ENCODE peak calls at places on chromosomes 6 and 20, in four cellular contexts. H, B, U and C are unnamed samples.

GRCh38 chr6:84516151-84516550 is 248.2 kb downstream of the TBX18 start:
- DNase-seq in H (no peak), B (no peak), U (no peak), C (no peak)

GRCh38 chr20:49603209-49603627 is 35.3 kb upstream of the PTGIS start:
- DNase-seq in H (peak; percentile 84), B (no peak), U (peak; percentile 82), C (no peak)

GRCh38 chr6:15677822-15678221 is 15.0 kb upstream of the DTNBP1 start:
- DNase-seq in H (no peak), B (no peak), U (no peak), C (no peak)

GRCh38 chr6:111552241-111552744 is 53.4 kb downstream of the TRAF3IP2 start:
- DNase-seq in H (no peak), B (no peak), U (peak; percentile 77), C (peak; percentile 60)

GRCh38 chr20:62752671-62753501 is 43.4 kb upstream of the MRGBP start:
- DNase-seq in H (peak; percentile 25), B (no peak), U (no peak), C (no peak)

GRCh38 chr20:6122111-6122872 is 538 bp downstream of the FERMT1 start:
- DNase-seq in H (peak; percentile 32), B (no peak), U (peak; percentile 67), C (peak; percentile 42)

GRCh38 chr20:41094656-41095055 is 42.7 kb upstream of the PLCG1 start:
- DNase-seq in H (no peak), B (no peak), U (no peak), C (no peak)

GRCh38 chr6:63927538-63927937 is 291.9 kb downstream of the PHF3 start:
- DNase-seq in H (no peak), B (no peak), U (no peak), C (no peak)

GRCh38 chr6:5151955-5152401 is 66.8 kb downstream of the PPP1R3G start:
- DNase-seq in H (no peak), B (no peak), U (no peak), C (no peak)

GRCh38 chr6:137656735-137657134 is 162.5 kb upstream of the OLIG3 start:
- DNase-seq in H (no peak), B (no peak), U (no peak), C (no peak)

GRCh38 chr6:4384638-4385036 is 249.3 kb upstream of the ECI2 start:
- DNase-seq in H (no peak), B (peak; percentile 44), U (peak; percentile 82), C (no peak)

GRCh38 chr6:151617539-151617938 is 123.7 kb downstream of the CCDC170 start:
- DNase-seq in H (no peak), B (no peak), U (no peak), C (no peak)

GRCh38 chr6:167396659-167397490 is 72.0 kb downstream of the TTLL2 start:
- DNase-seq in H (peak; percentile 81), B (no peak), U (peak; percentile 28), C (no peak)

GRCh38 chr6:11650297-11650696 is 112.7 kb downstream of the TMEM170B start:
- DNase-seq in H (no peak), B (no peak), U (peak; percentile 91), C (no peak)

GRCh38 chr20:19864130-19864529 is 106.1 kb downstream of the RIN2 start:
- DNase-seq in H (no peak), B (no peak), U (no peak), C (no peak)

GRCh38 chr6:97947841-97948240 is 664.8 kb upstream of the MMS22L start:
- DNase-seq in H (peak; percentile 1), B (no peak), U (no peak), C (no peak)

GRCh38 chr6:53530346-53530745 is 14.6 kb downstream of the GCLC start:
- DNase-seq in H (no peak), B (no peak), U (peak; percentile 83), C (no peak)

GRCh38 chr6:114346451-114346850 is 3.6 kb upstream of the HS3ST5 start:
- DNase-seq in H (no peak), B (no peak), U (no peak), C (no peak)

GRCh38 chr6:72974276-72974675 is 251.0 kb downstream of the KHDC1L start:
- DNase-seq in H (no peak), B (no peak), U (no peak), C (no peak)

GRCh38 chr6:9086331-9086730 is 651.0 kb upstream of the SLC35B3 start:
- DNase-seq in H (no peak), B (no peak), U (peak; percentile 38), C (no peak)

GRCh38 chr20:62929051-62929538 is 2.8 kb upstream of the DIDO1 start:
- DNase-seq in H (peak; percentile 50), B (peak; percentile 77), U (peak; percentile 96), C (peak; percentile 86)

GRCh38 chr6:156767603-156768467 is 9.3 kb upstream of the ARID1B start:
- DNase-seq in H (no peak), B (no peak), U (no peak), C (no peak)

GRCh38 chr6:5995705-5996686 is 10.7 kb downstream of the NRN1 start:
- DNase-seq in H (peak; percentile 39), B (peak; percentile 71), U (peak; percentile 96), C (peak; percentile 64)

GRCh38 chr20:7161690-7162089 is 394.2 kb downstream of the BMP2 start:
- DNase-seq in H (peak; percentile 38), B (no peak), U (peak; percentile 57), C (peak; percentile 26)

GRCh38 chr6:80348263-80348662 is 241.8 kb downstream of the BCKDHB start:
- DNase-seq in H (no peak), B (no peak), U (no peak), C (no peak)

GRCh38 chr6:4660377-4661321 is 115.6 kb upstream of the CDYL start:
- DNase-seq in H (no peak), B (no peak), U (no peak), C (no peak)

GRCh38 chr6:1735239-1735803 is 125.6 kb downstream of the FOXC1 start:
- DNase-seq in H (no peak), B (no peak), U (no peak), C (peak; percentile 31)

GRCh38 chr6:17473554-17473953 is 80.2 kb downstream of the CAP2 start:
- DNase-seq in H (no peak), B (no peak), U (no peak), C (no peak)

GRCh38 chr6:151551223-151551857 is 57.5 kb downstream of the CCDC170 start:
- DNase-seq in H (no peak), B (no peak), U (no peak), C (no peak)

GRCh38 chr6:131819507-131820228 is 11.8 kb downstream of the ENPP1 start:
- DNase-seq in H (peak; percentile 25), B (no peak), U (no peak), C (no peak)

GRCh38 chr6:93083337-93083736 is 336.0 kb downstream of the EPHA7 start:
- DNase-seq in H (no peak), B (no peak), U (no peak), C (no peak)

GRCh38 chr6:81138236-81138635 is 614.2 kb downstream of the TENT5A start:
- DNase-seq in H (no peak), B (no peak), U (no peak), C (no peak)

GRCh38 chr20:24630486-24631172 is 161.2 kb downstream of the SYNDIG1 start:
- DNase-seq in H (no peak), B (no peak), U (no peak), C (no peak)

GRCh38 chr6:154429711-154430110 is 73.1 kb upstream of the IPCEF1 start:
- DNase-seq in H (no peak), B (no peak), U (no peak), C (no peak)

GRCh38 chr20:50393990-50394561 is 116.1 kb upstream of the PTPN1 start:
- DNase-seq in H (no peak), B (no peak), U (no peak), C (no peak)

GRCh38 chr20:56409946-56410345 is 2.1 kb upstream of the CASS4 start:
- DNase-seq in H (no peak), B (no peak), U (no peak), C (no peak)

GRCh38 chr20:56412473-56412790 is 372 bp downstream of the CASS4 start:
- DNase-seq in H (no peak), B (no peak), U (no peak), C (no peak)

GRCh38 chr20:56412949-56413348 is 889 bp downstream of the CASS4 start:
- DNase-seq in H (no peak), B (no peak), U (no peak), C (no peak)

GRCh38 chr20:56409521-56409920 is 2.5 kb upstream of the CASS4 start:
- DNase-seq in H (no peak), B (no peak), U (no peak), C (no peak)

GRCh38 chr20:56411759-56412472 is at the start of gene CASS4:
- DNase-seq in H (peak; percentile 68), B (peak; percentile 81), U (no peak), C (no peak)
- H3K9ac ChIP-seq in H (peak within 1 kb of the TSS; percentile 45), B (peak within 1 kb of the TSS; percentile 62), U (no peak within 1 kb of the TSS), C (no peak within 1 kb of the TSS)

GRCh38 chr6:41596807-41597206 is 41.5 kb upstream of the MDFI start:
- DNase-seq in H (no peak), B (no peak), U (no peak), C (no peak)
- H3K36me3 ChIP-seq in H (peaks cover 61% of the 10 kb centered on the region), B (peaks cover 12% of the 10 kb centered on the region), U (peaks cover 48% of the 10 kb centered on the region), C (no peaks in the 10 kb centered on the region)

GRCh38 chr6:34714663-34715062 is 18.1 kb upstream of the ILRUN start:
- DNase-seq in H (no peak), B (no peak), U (no peak), C (no peak)
- H3K4me1 ChIP-seq in H (peaks cover 47% of the 10 kb centered on the region), B (peaks cover 11% of the 10 kb centered on the region), U (no peaks in the 10 kb centered on the region), C (no peaks in the 10 kb centered on the region)

DNA sequence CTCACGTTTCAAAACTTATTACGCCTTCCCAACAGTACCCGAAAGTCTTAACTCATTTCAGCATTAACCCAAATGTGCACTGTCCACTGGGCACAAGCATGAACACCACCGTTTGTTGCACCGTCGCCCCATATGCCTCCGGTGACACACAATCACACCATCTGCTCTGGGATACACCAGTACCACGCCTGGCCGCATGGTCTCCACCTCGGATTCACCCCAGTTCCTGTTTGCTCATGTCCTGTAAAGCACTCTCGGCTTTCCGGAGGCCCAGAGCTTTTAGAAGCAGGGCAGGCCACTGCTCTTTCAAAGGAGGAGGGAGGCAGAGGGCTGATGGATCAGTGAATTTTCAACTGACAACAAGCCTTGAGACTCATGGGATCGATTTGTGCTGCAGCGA is 1570.0 kb upstream of the DEFB115 start:
- DNase-seq in H (no peak), B (no peak), U (no peak), C (no peak)
- H3K9ac ChIP-seq in H (no peak overlapping the region), B (no peak overlapping the region), U (no peak overlapping the region), C (no peak overlapping the region)

GRCh38 chr6:159754401-159754800 is 7.4 kb upstream of the ACAT2 start:
- DNase-seq in H (no peak), B (no peak), U (no peak), C (no peak)
- H3K36me3 ChIP-seq in H (peaks cover 60% of the 10 kb centered on the region), B (peaks cover 93% of the 10 kb centered on the region), U (peaks cover 97% of the 10 kb centered on the region), C (peaks cover 5% of the 10 kb centered on the region)

GRCh38 chr20:4545526-4545925 is 176.2 kb upstream of the PRND start:
- DNase-seq in H (no peak), B (no peak), U (no peak), C (no peak)
- H3K4me1 ChIP-seq in H (no peaks in the 10 kb centered on the region), B (no peaks in the 10 kb centered on the region), U (no peaks in the 10 kb centered on the region), C (no peaks in the 10 kb centered on the region)